ENCODE peak calls at places on chromosomes 11 and 22, in five cellular contexts. One of them, this sample, is unnamed.

GRCh38 chr11:132992838-132993680 is 539.2 kb downstream of the OPCML start:
- DNase-seq in A549: no peak
- DNase-seq in K562: no peak
- DNase-seq in endothelial cell of umbilical vein: no peak
- DNase-seq in GM12878: no peak
- DNase-seq in this sample: no peak

GRCh38 chr22:16824718-16825687 is at the start of gene XKR3:
- DNase-seq in A549: no peak
- DNase-seq in K562: no peak
- DNase-seq in endothelial cell of umbilical vein: no peak
- DNase-seq in GM12878: peak; percentile 37
- DNase-seq in this sample: peak; percentile 79

GRCh38 chr11:45209904-45210699 is 63.7 kb downstream of the PRDM11 start:
- DNase-seq in A549: no peak
- DNase-seq in K562: no peak
- DNase-seq in endothelial cell of umbilical vein: peak; percentile 76
- DNase-seq in GM12878: no peak
- DNase-seq in this sample: peak; percentile 45

GRCh38 chr22:48453171-48453570 is 1374.5 kb downstream of the BRD1 start:
- DNase-seq in A549: no peak
- DNase-seq in K562: no peak
- DNase-seq in endothelial cell of umbilical vein: no peak
- DNase-seq in GM12878: no peak
- DNase-seq in this sample: no peak

GRCh38 chr11:57566035-57566504 is 1.4 kb downstream of the UBE2L6 start:
- DNase-seq in A549: no peak
- DNase-seq in K562: no peak
- DNase-seq in endothelial cell of umbilical vein: peak; percentile 53
- DNase-seq in GM12878: peak; percentile 68
- DNase-seq in this sample: peak; percentile 46

GRCh38 chr11:84628871-84629625 is 998.1 kb downstream of the DLG2 start:
- DNase-seq in A549: no peak
- DNase-seq in K562: no peak
- DNase-seq in endothelial cell of umbilical vein: no peak
- DNase-seq in GM12878: no peak
- DNase-seq in this sample: no peak

GRCh38 chr22:37193629-37194191 is 5.7 kb upstream of the C1QTNF6 start:
- DNase-seq in A549: no peak
- DNase-seq in K562: peak; percentile 20
- DNase-seq in endothelial cell of umbilical vein: peak; percentile 24
- DNase-seq in GM12878: no peak
- DNase-seq in this sample: peak; percentile 84

GRCh38 chr11:89487016-89487415 is 4.2 kb downstream of the NOX4 start:
- DNase-seq in A549: no peak
- DNase-seq in K562: no peak
- DNase-seq in endothelial cell of umbilical vein: peak; percentile 53
- DNase-seq in GM12878: no peak
- DNase-seq in this sample: no peak

GRCh38 chr11:18056561-18057181 is 10.6 kb upstream of the TPH1 start:
- DNase-seq in A549: no peak
- DNase-seq in K562: no peak
- DNase-seq in endothelial cell of umbilical vein: no peak
- DNase-seq in GM12878: peak; percentile 9
- DNase-seq in this sample: no peak

GRCh38 chr11:74849525-74850391 is 99.1 kb downstream of the XRRA1 start:
- DNase-seq in A549: no peak
- DNase-seq in K562: no peak
- DNase-seq in endothelial cell of umbilical vein: no peak
- DNase-seq in GM12878: no peak
- DNase-seq in this sample: peak; percentile 78

GRCh38 chr11:69840371-69841169 is 21.4 kb upstream of the FGF3 start:
- DNase-seq in A549: no peak
- DNase-seq in K562: no peak
- DNase-seq in endothelial cell of umbilical vein: no peak
- DNase-seq in GM12878: no peak
- DNase-seq in this sample: no peak

GRCh38 chr22:26471522-26471921 is 12.1 kb downstream of the HPS4 start:
- DNase-seq in A549: peak; percentile 57
- DNase-seq in K562: no peak
- DNase-seq in endothelial cell of umbilical vein: peak; percentile 92
- DNase-seq in GM12878: no peak
- DNase-seq in this sample: no peak

GRCh38 chr11:17434108-17434507 is 42.5 kb downstream of the ABCC8 start:
- DNase-seq in A549: no peak
- DNase-seq in K562: no peak
- DNase-seq in endothelial cell of umbilical vein: no peak
- DNase-seq in GM12878: no peak
- DNase-seq in this sample: no peak

GRCh38 chr11:80280737-80281136 is 839.9 kb upstream of the TENM4 start:
- DNase-seq in A549: no peak
- DNase-seq in K562: no peak
- DNase-seq in endothelial cell of umbilical vein: no peak
- DNase-seq in GM12878: no peak
- DNase-seq in this sample: no peak

GRCh38 chr11:678297-678696 is 16.7 kb downstream of the DEAF1 start:
- DNase-seq in A549: no peak
- DNase-seq in K562: no peak
- DNase-seq in endothelial cell of umbilical vein: no peak
- DNase-seq in GM12878: no peak
- DNase-seq in this sample: no peak

GRCh38 chr22:27337676-27338075 is 463.9 kb downstream of the MN1 start:
- DNase-seq in A549: no peak
- DNase-seq in K562: no peak
- DNase-seq in endothelial cell of umbilical vein: no peak
- DNase-seq in GM12878: no peak
- DNase-seq in this sample: no peak

GRCh38 chr11:126419801-126420729 is 64.6 kb downstream of the ST3GAL4 start:
- DNase-seq in A549: no peak
- DNase-seq in K562: peak; percentile 79
- DNase-seq in endothelial cell of umbilical vein: peak; percentile 6
- DNase-seq in GM12878: peak; percentile 60
- DNase-seq in this sample: peak; percentile 79

GRCh38 chr22:42062506-42063190 is 8.0 kb downstream of the NAGA start:
- DNase-seq in A549: no peak
- DNase-seq in K562: no peak
- DNase-seq in endothelial cell of umbilical vein: no peak
- DNase-seq in GM12878: no peak
- DNase-seq in this sample: no peak

GRCh38 chr11:116641561-116642045 is 131.2 kb downstream of the BUD13 start:
- DNase-seq in A549: peak; percentile 50
- DNase-seq in K562: peak; percentile 42
- DNase-seq in endothelial cell of umbilical vein: peak; percentile 29
- DNase-seq in GM12878: no peak
- DNase-seq in this sample: peak; percentile 42

GRCh38 chr11:10328314-10329090 is 23.6 kb downstream of the ADM start:
- DNase-seq in A549: no peak
- DNase-seq in K562: no peak
- DNase-seq in endothelial cell of umbilical vein: peak; percentile 94
- DNase-seq in GM12878: no peak
- DNase-seq in this sample: peak; percentile 12

GRCh38 chr11:62974848-62975522 is 9.8 kb downstream of the SLC22A6 start:
- DNase-seq in A549: peak; percentile 54
- DNase-seq in K562: peak; percentile 41
- DNase-seq in endothelial cell of umbilical vein: peak; percentile 15
- DNase-seq in GM12878: no peak
- DNase-seq in this sample: peak; percentile 59

GRCh38 chr11:11427185-11427944 is 74.3 kb upstream of the CSNK2A3 start:
- DNase-seq in A549: no peak
- DNase-seq in K562: peak; percentile 15
- DNase-seq in endothelial cell of umbilical vein: no peak
- DNase-seq in GM12878: no peak
- DNase-seq in this sample: no peak

GRCh38 chr22:19240813-19241592 is 50.5 kb downstream of the CLTCL1 start:
- DNase-seq in A549: no peak
- DNase-seq in K562: peak; percentile 33
- DNase-seq in endothelial cell of umbilical vein: no peak
- DNase-seq in GM12878: no peak
- DNase-seq in this sample: peak; percentile 90

GRCh38 chr11:25037431-25037830 is 540.6 kb downstream of the LUZP2 start:
- DNase-seq in A549: no peak
- DNase-seq in K562: no peak
- DNase-seq in endothelial cell of umbilical vein: no peak
- DNase-seq in GM12878: no peak
- DNase-seq in this sample: no peak

GRCh38 chr11:25038131-25038530 is 541.3 kb downstream of the LUZP2 start:
- DNase-seq in A549: no peak
- DNase-seq in K562: no peak
- DNase-seq in endothelial cell of umbilical vein: no peak
- DNase-seq in GM12878: no peak
- DNase-seq in this sample: no peak

GRCh38 chr11:25039165-25039564 is 542.3 kb downstream of the LUZP2 start:
- DNase-seq in A549: no peak
- DNase-seq in K562: no peak
- DNase-seq in endothelial cell of umbilical vein: no peak
- DNase-seq in GM12878: no peak
- DNase-seq in this sample: no peak
- TF ChIP-seq MYC in A549: no peak
- TF ChIP-seq MYC in K562: no peak
- TF ChIP-seq MYC in endothelial cell of umbilical vein: no peak
- TF ChIP-seq MYC in GM12878: no peak
- TF ChIP-seq MYC in this sample: no peak

GRCh38 chr11:93775289-93775688 is 8.8 kb upstream of the MED17 start:
- DNase-seq in A549: no peak
- DNase-seq in K562: peak; percentile 42
- DNase-seq in endothelial cell of umbilical vein: peak; percentile 26
- DNase-seq in GM12878: no peak
- DNase-seq in this sample: peak; percentile 43
- TF ChIP-seq MYC in A549: no peak
- TF ChIP-seq MYC in K562: no peak
- TF ChIP-seq MYC in endothelial cell of umbilical vein: no peak
- TF ChIP-seq MYC in GM12878: no peak
- TF ChIP-seq MYC in this sample: no peak

DNA sequence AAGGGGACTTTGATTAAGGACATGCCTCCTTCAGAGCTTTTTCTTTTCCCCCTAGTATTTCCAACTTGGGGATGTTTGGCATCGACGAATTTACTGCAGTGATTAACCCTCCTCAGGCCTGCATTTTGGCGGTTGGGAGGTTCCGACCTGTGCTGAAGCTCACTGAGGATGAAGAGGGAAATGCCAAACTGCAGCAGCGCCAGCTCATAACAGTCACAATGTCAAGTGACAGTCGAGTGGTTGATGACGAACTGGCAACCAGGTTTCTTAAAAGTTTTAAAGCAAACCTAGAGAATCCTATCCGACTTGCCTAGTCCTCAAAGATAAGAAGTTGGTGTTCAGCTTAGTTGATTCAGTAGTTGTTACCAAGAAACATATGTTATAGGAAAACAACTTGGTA is 78.4 kb downstream of the PDHX start:
- DNase-seq in A549: no peak
- DNase-seq in K562: no peak
- DNase-seq in endothelial cell of umbilical vein: no peak
- DNase-seq in GM12878: no peak
- DNase-seq in this sample: no peak
- TF ChIP-seq MYC in A549: no peak
- TF ChIP-seq MYC in K562: no peak
- TF ChIP-seq MYC in endothelial cell of umbilical vein: no peak
- TF ChIP-seq MYC in GM12878: no peak
- TF ChIP-seq MYC in this sample: no peak

GRCh38 chr11:61775606-61776554 is 16.5 kb downstream of the TMEM258 start:
- DNase-seq in A549: no peak
- DNase-seq in K562: peak; percentile 50
- DNase-seq in endothelial cell of umbilical vein: no peak
- DNase-seq in GM12878: no peak
- DNase-seq in this sample: peak; percentile 43
- TF ChIP-seq MYC in A549: no peak
- TF ChIP-seq MYC in K562: no peak
- TF ChIP-seq MYC in endothelial cell of umbilical vein: no peak
- TF ChIP-seq MYC in GM12878: no peak
- TF ChIP-seq MYC in this sample: no peak

GRCh38 chr11:47437746-47438418 is 11.1 kb downstream of the RAPSN start:
- DNase-seq in A549: no peak
- DNase-seq in K562: no peak
- DNase-seq in endothelial cell of umbilical vein: no peak
- DNase-seq in GM12878: no peak
- DNase-seq in this sample: no peak
- TF ChIP-seq MYC in A549: no peak
- TF ChIP-seq MYC in K562: no peak
- TF ChIP-seq MYC in endothelial cell of umbilical vein: no peak
- TF ChIP-seq MYC in GM12878: no peak
- TF ChIP-seq MYC in this sample: no peak

GRCh38 chr11:29490951-29491350 is 525.9 kb downstream of the KCNA4 start:
- DNase-seq in A549: no peak
- DNase-seq in K562: no peak
- DNase-seq in endothelial cell of umbilical vein: no peak
- DNase-seq in GM12878: no peak
- DNase-seq in this sample: no peak
- TF ChIP-seq MYC in A549: no peak
- TF ChIP-seq MYC in K562: no peak
- TF ChIP-seq MYC in endothelial cell of umbilical vein: no peak
- TF ChIP-seq MYC in GM12878: no peak
- TF ChIP-seq MYC in this sample: no peak

GRCh38 chr22:38757464-38757757 is 1.6 kb upstream of the SUN2 start:
- DNase-seq in A549: no peak
- DNase-seq in K562: no peak
- DNase-seq in endothelial cell of umbilical vein: no peak
- DNase-seq in GM12878: no peak
- DNase-seq in this sample: no peak
- TF ChIP-seq MYC in A549: no peak
- TF ChIP-seq MYC in K562: no peak
- TF ChIP-seq MYC in endothelial cell of umbilical vein: no peak
- TF ChIP-seq MYC in GM12878: no peak
- TF ChIP-seq MYC in this sample: no peak

DNA sequence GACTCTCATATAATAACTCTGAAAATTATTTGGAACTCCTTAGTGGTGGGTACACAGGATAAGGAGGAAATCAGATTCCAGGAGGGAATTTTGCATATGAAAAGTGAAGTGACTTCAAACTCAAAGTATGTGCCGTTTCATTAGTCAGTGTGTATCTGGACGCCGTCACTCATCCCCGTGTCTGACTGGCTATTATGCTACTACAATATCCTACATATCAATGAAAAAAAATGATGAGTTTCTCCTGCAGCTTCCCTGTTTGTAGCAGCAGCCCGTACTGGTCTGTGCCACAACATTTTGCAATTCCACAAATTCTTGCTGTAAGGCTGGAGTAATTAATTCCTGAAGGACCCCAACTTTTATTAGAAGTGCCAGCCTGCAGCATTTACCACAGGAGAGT is 16.5 kb downstream of the WT1 start:
- DNase-seq in A549: no peak
- DNase-seq in K562: no peak
- DNase-seq in endothelial cell of umbilical vein: no peak
- DNase-seq in GM12878: no peak
- DNase-seq in this sample: peak; percentile 50
- TF ChIP-seq MYC in A549: no peak
- TF ChIP-seq MYC in K562: no peak
- TF ChIP-seq MYC in endothelial cell of umbilical vein: no peak
- TF ChIP-seq MYC in GM12878: no peak
- TF ChIP-seq MYC in this sample: no peak

GRCh38 chr11:120208777-120209176 is 2.1 kb upstream of the OAF start:
- DNase-seq in A549: peak; percentile 20
- DNase-seq in K562: no peak
- DNase-seq in endothelial cell of umbilical vein: peak; percentile 68
- DNase-seq in GM12878: no peak
- DNase-seq in this sample: peak; percentile 98
- TF ChIP-seq MYC in A549: no peak
- TF ChIP-seq MYC in K562: no peak
- TF ChIP-seq MYC in endothelial cell of umbilical vein: no peak
- TF ChIP-seq MYC in GM12878: no peak
- TF ChIP-seq MYC in this sample: peak; percentile 95